ENCODE peak calls at places on chromosomes 6 and 20, in eight cellular contexts. M, V, H, A, O, C, W and G are unnamed samples.

GRCh38 chr20:16580127-16580526 is 6.9 kb upstream of the KIF16B start:
- DNase-seq in M (no peak), V (peak), H (no peak), A (no peak), O (no peak), C (peak), W (no peak), G (no peak)

GRCh38 chr6:5260111-5260620 is 584 bp downstream of the LYRM4 start:
- DNase-seq in M (peak), V (peak), H (peak), A (peak), O (peak), C (peak), W (peak), G (no peak)

GRCh38 chr6:107161521-107161920 is 46.2 kb upstream of the BEND3 start:
- DNase-seq in M (no peak), V (no peak), H (no peak), A (no peak), O (no peak), C (no peak), W (no peak), G (no peak)

GRCh38 chr20:51596656-51597388 is 54.3 kb upstream of the NFATC2 start:
- DNase-seq in M (no peak), V (peak), H (no peak), A (no peak), O (no peak), C (no peak), W (no peak), G (no peak)

GRCh38 chr6:73642530-73642929 is 11.3 kb downstream of the SLC17A5 start:
- DNase-seq in M (no peak), V (no peak), H (no peak), A (no peak), O (no peak), C (no peak), W (no peak), G (no peak)

GRCh38 chr6:167866642-167867041 is 39.9 kb downstream of the AFDN start:
- DNase-seq in M (no peak), V (no peak), H (no peak), A (no peak), O (no peak), C (no peak), W (no peak), G (no peak)

GRCh38 chr20:7828437-7828836 is 111.8 kb downstream of the HAO1 start:
- DNase-seq in M (no peak), V (no peak), H (no peak), A (no peak), O (no peak), C (peak), W (no peak), G (no peak)

GRCh38 chr20:20327756-20328155 is 40.1 kb upstream of the INSM1 start:
- DNase-seq in M (no peak), V (no peak), H (no peak), A (no peak), O (no peak), C (no peak), W (no peak), G (no peak)

GRCh38 chr6:19279137-19279747 is 557.9 kb upstream of the ID4 start:
- DNase-seq in M (no peak), V (no peak), H (no peak), A (no peak), O (no peak), C (no peak), W (no peak), G (no peak)

GRCh38 chr6:52929321-52930164 is 20.0 kb upstream of the GSTA3 start:
- DNase-seq in M (no peak), V (peak), H (no peak), A (no peak), O (no peak), C (peak), W (no peak), G (no peak)

GRCh38 chr6:43862925-43863324 is 92.9 kb downstream of the VEGFA start:
- DNase-seq in M (no peak), V (no peak), H (no peak), A (no peak), O (no peak), C (no peak), W (no peak), G (no peak)

GRCh38 chr6:126180585-126180984 is 159.3 kb upstream of the CENPW start:
- DNase-seq in M (peak), V (peak), H (no peak), A (no peak), O (no peak), C (peak), W (no peak), G (no peak)

GRCh38 chr20:41616228-41616627 is 1.9 kb downstream of the CHD6 start:
- DNase-seq in M (no peak), V (peak), H (no peak), A (no peak), O (no peak), C (no peak), W (no peak), G (no peak)

GRCh38 chr6:28531479-28532128 is 5.9 kb downstream of the GPX5 start:
- DNase-seq in M (no peak), V (no peak), H (no peak), A (no peak), O (no peak), C (no peak), W (no peak), G (no peak)

GRCh38 chr6:7312616-7313504 is at the start of gene SSR1:
- DNase-seq in M (peak), V (peak), H (peak), A (peak), O (peak), C (peak), W (peak), G (peak)

GRCh38 chr6:72824833-72825232 is 203.0 kb downstream of the KCNQ5 start:
- DNase-seq in M (no peak), V (no peak), H (no peak), A (no peak), O (no peak), C (no peak), W (no peak), G (no peak)